ENCODE peak calls at places on chromosomes 2 and 18, in four cellular contexts. U is endodermal cell, L is dorsolateral prefrontal cortex, K is progenitor cell of endocrine pancreas. R is an unnamed sample.

GRCh38 chr2:96527052-96527964 is 9.2 kb upstream of the ARID5A start:
- DNase-seq in U (peak), L (no peak), K (no peak), R (no peak)

GRCh38 chr2:128780434-128781080 is 461.9 kb upstream of the HS6ST1 start:
- DNase-seq in U (no peak), L (no peak), K (no peak), R (peak)

GRCh38 chr2:30949435-30949834 is 142.2 kb upstream of the CAPN13 start:
- DNase-seq in U (no peak), L (no peak), K (no peak), R (no peak)

GRCh38 chr2:101517753-101518152 is 42.8 kb upstream of the RFX8 start:
- DNase-seq in U (no peak), L (no peak), K (no peak), R (no peak)

GRCh38 chr18:6376433-6377229 is 38.1 kb downstream of the L3MBTL4 start:
- DNase-seq in U (no peak), L (no peak), K (no peak), R (no peak)

GRCh38 chr18:74182335-74182734 is 34.0 kb downstream of the TIMM21 start:
- DNase-seq in U (no peak), L (no peak), K (no peak), R (no peak)

GRCh38 chr18:3624818-3625716 is 175.1 kb downstream of the TGIF1 start:
- DNase-seq in U (peak), L (no peak), K (no peak), R (no peak)

GRCh38 chr2:77210725-77211124 is 311.5 kb downstream of the LRRTM4 start:
- DNase-seq in U (no peak), L (no peak), K (no peak), R (no peak)

GRCh38 chr2:70118798-70119454 is 31.6 kb downstream of the PCBP1 start:
- DNase-seq in U (peak), L (peak), K (no peak), R (no peak)

GRCh38 chr2:132387126-132387525 is 29.5 kb upstream of the GPR39 start:
- DNase-seq in U (no peak), L (no peak), K (no peak), R (no peak)

GRCh38 chr18:74562080-74562725 is 27.9 kb downstream of the CNDP1 start:
- DNase-seq in U (peak), L (no peak), K (no peak), R (no peak)

GRCh38 chr2:203718087-203718486 is 11.6 kb downstream of the CD28 start:
- DNase-seq in U (no peak), L (no peak), K (no peak), R (no peak)

GRCh38 chr2:15836134-15836941 is 104.0 kb upstream of the MYCN start:
- DNase-seq in U (no peak), L (no peak), K (no peak), R (no peak)

GRCh38 chr2:84283496-84283895 is 175.6 kb downstream of the SUCLG1 start:
- DNase-seq in U (peak), L (no peak), K (no peak), R (no peak)

GRCh38 chr2:184203661-184204060 is 394.7 kb upstream of the ZNF804A start:
- DNase-seq in U (no peak), L (no peak), K (no peak), R (no peak)

GRCh38 chr2:168371273-168371992 is 84.6 kb upstream of the CERS6 start:
- DNase-seq in U (no peak), L (no peak), K (no peak), R (no peak)

GRCh38 chr2:118242216-118242615 is 153.9 kb downstream of the INSIG2 start:
- DNase-seq in U (no peak), L (no peak), K (no peak), R (no peak)

GRCh38 chr18:46574740-46575108 is 82.3 kb downstream of the LOXHD1 start:
- DNase-seq in U (no peak), L (no peak), K (no peak), R (no peak)

GRCh38 chr2:30938196-30938595 is 130.9 kb upstream of the CAPN13 start:
- DNase-seq in U (no peak), L (no peak), K (no peak), R (no peak)

GRCh38 chr2:164735309-164735919 is 106.2 kb downstream of the COBLL1 start:
- DNase-seq in U (no peak), L (no peak), K (no peak), R (no peak)

GRCh38 chr2:230809677-230810251 is 55.0 kb upstream of the ITM2C start:
- DNase-seq in U (no peak), L (no peak), K (no peak), R (no peak)
- TF ChIP-seq CTCF in U (peak), L (no peak), K (no peak), R (peak)

DNA sequence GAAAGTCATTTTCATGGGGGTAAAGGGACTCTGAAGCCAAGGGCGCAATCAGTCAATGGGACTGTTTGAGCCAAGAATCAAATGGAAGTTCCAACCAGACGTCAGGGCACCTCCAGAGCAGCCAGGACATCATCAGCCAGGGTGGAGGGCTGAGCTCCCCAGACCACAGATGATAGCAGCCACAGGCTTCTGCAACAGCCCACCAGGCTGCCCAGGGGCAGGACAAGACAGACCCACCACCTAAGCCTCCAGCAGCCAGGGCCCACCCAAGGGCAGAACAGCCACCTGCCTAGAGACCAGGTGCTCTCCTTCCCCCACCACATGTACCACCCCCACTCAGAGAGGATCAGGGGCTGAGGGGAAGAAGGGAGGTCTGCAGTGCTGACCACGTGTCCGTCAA is 53.8 kb upstream of the SLC66A3 start:
- DNase-seq in U (no peak), L (no peak), K (no peak), R (peak)
- TF ChIP-seq CTCF in U (no peak), L (no peak), K (no peak), R (no peak)

GRCh38 chr18:57438669-57439616 is 3.8 kb downstream of the ONECUT2 start:
- DNase-seq in U (peak), L (no peak), K (no peak), R (no peak)
- TF ChIP-seq CTCF in U (peak), L (no peak), K (peak), R (no peak)

GRCh38 chr2:146677280-146677679 is 1167.5 kb upstream of the ACVR2A start:
- DNase-seq in U (peak), L (no peak), K (no peak), R (no peak)
- TF ChIP-seq CTCF in U (peak), L (no peak), K (no peak), R (no peak)

GRCh38 chr2:47072018-47072691 is 83.0 kb downstream of the STPG4 start:
- DNase-seq in U (no peak), L (peak), K (no peak), R (no peak)
- TF ChIP-seq CTCF in U (no peak), L (no peak), K (no peak), R (no peak)

DNA sequence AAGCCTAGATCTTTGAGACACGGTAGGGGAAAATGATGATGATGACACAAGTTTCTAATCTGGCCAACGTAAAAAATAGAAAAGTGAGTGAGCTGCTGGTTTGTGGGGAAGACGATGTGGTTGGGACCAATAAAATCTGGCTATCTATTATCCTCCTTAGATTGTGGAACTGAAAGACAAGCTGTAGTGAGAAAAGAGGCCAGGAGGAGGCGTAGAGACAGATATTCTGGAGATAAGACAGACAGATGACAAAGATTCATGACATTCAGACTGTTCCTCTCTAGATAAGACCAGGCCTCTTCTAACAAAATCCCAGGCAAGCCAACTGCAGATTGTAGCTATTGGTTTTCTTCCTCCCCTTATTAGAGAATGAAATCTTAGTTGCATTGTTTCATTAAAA is 376.3 kb upstream of the UBE2E3 start:
- DNase-seq in U (peak), L (no peak), K (no peak), R (no peak)
- TF ChIP-seq CTCF in U (peak), L (no peak), K (no peak), R (no peak)

DNA sequence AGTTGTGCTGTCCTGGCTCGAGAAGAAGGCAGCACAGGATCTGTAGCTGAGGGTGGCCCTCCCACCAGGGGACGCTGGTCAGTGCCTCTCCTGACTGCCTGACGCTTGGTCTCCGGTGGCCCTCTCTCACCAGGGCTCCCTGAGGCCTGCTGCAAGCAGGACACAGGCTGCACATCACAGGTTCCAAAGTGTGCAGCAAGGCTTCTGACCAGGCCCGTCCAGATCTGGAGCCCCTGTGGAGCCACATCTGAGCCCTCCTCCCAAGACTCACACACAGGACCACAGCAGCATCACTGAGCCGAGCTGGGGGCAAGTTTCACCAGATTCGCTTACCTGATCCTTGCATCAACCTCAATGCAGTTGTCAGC is 12.1 kb downstream of the AMER3 start:
- DNase-seq in U (peak), L (no peak), K (no peak), R (peak)
- TF ChIP-seq CTCF in U (peak), L (no peak), K (peak), R (no peak)

GRCh38 chr2:112789186-112789585 is 4.9 kb upstream of the IL1A start:
- DNase-seq in U (no peak), L (no peak), K (no peak), R (no peak)
- TF ChIP-seq CTCF in U (no peak), L (no peak), K (no peak), R (no peak)

R was measured in osteocyte.